ENCODE peak calls at places on chromosomes 1 and 21, in five cellular contexts. N, I, Q, X and S are unnamed samples.

GRCh38 chr1:46533179-46533864 is 18.1 kb downstream of the KNCN start:
- DNase-seq in X (no peak), I (peak; percentile 48), Q (no peak), N (no peak), S (no peak)

GRCh38 chr1:240030236-240030635 is 61.4 kb upstream of the FMN2 start:
- DNase-seq in Q (no peak), I (no peak), N (no peak), X (no peak), S (no peak)

GRCh38 chr1:3890389-3891328 is 9.4 kb downstream of the C1orf174 start:
- DNase-seq in Q (no peak), I (no peak), X (no peak), N (no peak), S (no peak)

GRCh38 chr1:119978018-119978505 is 81.7 kb upstream of the ADAM30 start:
- DNase-seq in N (no peak), X (no peak), I (no peak), Q (no peak), S (no peak)

GRCh38 chr1:29975036-29975694 is 738.8 kb downstream of the PTPRU start:
- DNase-seq in X (peak; percentile 44), I (peak; percentile 60), N (peak; percentile 12), Q (no peak), S (peak; percentile 5)

GRCh38 chr1:109740615-109741373 is at the start of gene GSTM3:
- DNase-seq in N (no peak), I (no peak), Q (no peak), X (no peak), S (no peak)

GRCh38 chr21:46553993-46554392 is 50.9 kb downstream of the S100B start:
- DNase-seq in X (no peak), Q (no peak), I (no peak), N (no peak), S (no peak)

GRCh38 chr1:39539252-39539790 is 37.3 kb downstream of the PABPC4 start:
- DNase-seq in Q (peak; percentile 27), X (peak; percentile 89), I (peak; percentile 72), N (peak; percentile 70), S (peak; percentile 71)

GRCh38 chr1:240031009-240031408 is 60.7 kb upstream of the FMN2 start:
- DNase-seq in N (peak; percentile 68), X (no peak), Q (no peak), I (no peak), S (peak; percentile 2)

GRCh38 chr1:43143441-43143888 is 28.6 kb downstream of the EBNA1BP2 start:
- DNase-seq in N (no peak), I (peak; percentile 66), X (peak; percentile 60), Q (no peak), S (no peak)

GRCh38 chr21:33657124-33657842 is 15.0 kb downstream of the ITSN1 start:
- DNase-seq in Q (no peak), X (no peak), I (no peak), N (no peak), S (no peak)

GRCh38 chr1:6275826-6276764 is 15.2 kb upstream of the GPR153 start:
- DNase-seq in Q (no peak), X (peak; percentile 65), N (no peak), I (no peak), S (no peak)

GRCh38 chr21:35602811-35603210 is 457.5 kb downstream of the SETD4 start:
- DNase-seq in I (no peak), N (no peak), X (no peak), Q (no peak), S (no peak)

GRCh38 chr1:151907363-151908139 is 1.8 kb downstream of the THEM4 start:
- DNase-seq in I (no peak), X (no peak), Q (no peak), N (no peak), S (no peak)

GRCh38 chr1:10252508-10252907 is 42.1 kb downstream of the KIF1B start:
- DNase-seq in N (no peak), Q (no peak), X (no peak), I (no peak), S (peak; percentile 20)

GRCh38 chr1:9080704-9081291 is 11.4 kb upstream of the SLC2A5 start:
- DNase-seq in X (no peak), I (no peak), N (no peak), Q (no peak), S (no peak)

GRCh38 chr1:18386591-18386990 is 94.1 kb upstream of the KLHDC7A start:
- DNase-seq in I (no peak), N (no peak), X (no peak), Q (no peak), S (no peak)

GRCh38 chr1:208682664-208683013 is 438.5 kb upstream of the PLXNA2 start:
- DNase-seq in X (no peak), I (no peak), N (no peak), Q (no peak), S (no peak)

GRCh38 chr1:26432793-26433192 is 672 bp downstream of the DHDDS start:
- DNase-seq in Q (no peak), X (no peak), I (no peak), N (no peak), S (no peak)

GRCh38 chr1:158155673-158156072 is 25.0 kb upstream of the CD1D start:
- DNase-seq in N (no peak), Q (no peak), I (no peak), X (no peak), S (no peak)

GRCh38 chr1:163315773-163316374 is 5.9 kb upstream of the NUF2 start:
- DNase-seq in X (no peak), I (no peak), N (peak; percentile 10), Q (no peak), S (peak; percentile 31)

GRCh38 chr21:25188639-25189038 is 418.6 kb downstream of the MRPL39 start:
- DNase-seq in I (no peak), N (no peak), Q (peak; percentile 88), X (no peak), S (no peak)

GRCh38 chr1:173164686-173165085 is 42.4 kb downstream of the TNFSF4 start:
- DNase-seq in I (no peak), X (no peak), N (no peak), Q (no peak), S (no peak)

GRCh38 chr1:19866758-19867157 is 15.4 kb upstream of the OTUD3 start:
- DNase-seq in I (no peak), N (no peak), X (no peak), Q (no peak), S (no peak)
- TF ChIP-seq ESRRA in I (no peak), N (no peak), X (no peak), Q (no peak), S (no peak)

GRCh38 chr1:57674803-57675202 is 250.9 kb upstream of the DAB1 start:
- DNase-seq in N (no peak), Q (no peak), X (no peak), I (no peak), S (no peak)

GRCh38 chr1:57672741-57673140 is 248.9 kb upstream of the DAB1 start:
- DNase-seq in I (no peak), X (no peak), N (no peak), Q (no peak), S (no peak)

GRCh38 chr1:57683037-57683928 is 259.4 kb upstream of the DAB1 start:
- DNase-seq in X (no peak), N (no peak), I (peak; percentile 37), Q (no peak), S (no peak)

DNA sequence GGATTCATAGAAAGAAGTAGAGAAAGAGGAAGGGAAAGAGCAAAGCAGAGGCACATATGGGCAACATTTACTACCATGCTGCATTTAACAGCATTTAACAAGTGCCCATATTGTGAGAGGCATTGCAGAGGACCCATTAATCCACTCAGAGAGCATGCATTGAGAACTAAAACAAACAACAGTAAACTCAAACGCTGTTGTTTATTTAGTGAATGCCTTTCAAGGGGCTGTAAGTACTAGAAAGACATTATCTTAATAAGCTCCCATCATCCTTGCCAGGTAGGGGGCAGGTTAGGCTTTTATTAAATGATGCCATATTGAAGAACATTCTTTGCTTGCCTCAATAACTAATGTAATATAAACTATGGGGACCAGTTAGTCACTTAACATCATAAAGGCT is 254.3 kb upstream of the DAB1 start:
- DNase-seq in I (no peak), Q (no peak), X (no peak), N (no peak), S (no peak)
- TF ChIP-seq ESRRA in I (no peak), Q (no peak), X (no peak), N (no peak), S (no peak)

DNA sequence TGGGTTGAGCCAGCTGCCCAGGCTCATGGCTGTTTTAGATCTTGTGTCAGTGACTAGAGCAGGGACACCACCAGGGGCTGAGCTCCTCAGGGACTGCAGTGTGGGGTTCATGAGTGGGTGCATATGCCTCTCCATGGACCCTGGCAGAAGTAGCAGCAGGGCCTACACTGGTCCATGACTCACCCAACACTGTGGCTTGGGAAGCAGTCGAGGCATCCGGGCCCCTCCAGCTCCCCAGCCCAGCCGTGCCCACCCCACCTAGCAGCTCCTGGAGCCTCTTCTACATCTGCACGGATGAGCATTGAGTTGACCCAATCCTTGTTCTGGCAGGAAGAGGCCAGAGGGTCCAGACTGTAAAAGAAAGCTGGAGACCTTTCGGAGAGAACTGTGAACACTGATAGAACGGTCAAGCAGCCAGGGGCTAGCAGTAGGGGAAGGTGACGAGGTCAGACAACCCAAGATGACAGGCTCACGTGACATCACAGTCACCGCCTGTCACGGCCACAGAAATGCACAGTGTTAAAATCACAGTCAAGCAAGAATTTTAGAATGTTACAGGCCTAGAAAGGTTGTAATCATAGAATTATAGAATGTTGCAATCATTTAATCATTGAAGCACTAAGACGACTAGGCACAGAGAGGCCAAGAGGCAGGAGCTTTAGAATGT is 117.6 kb downstream of the EPHB2 start:
- DNase-seq in I (no peak), X (no peak), Q (no peak), N (no peak), S (no peak)
- TF ChIP-seq ESRRA in I (no peak), X (no peak), Q (no peak), N (no peak), S (no peak)

DNA sequence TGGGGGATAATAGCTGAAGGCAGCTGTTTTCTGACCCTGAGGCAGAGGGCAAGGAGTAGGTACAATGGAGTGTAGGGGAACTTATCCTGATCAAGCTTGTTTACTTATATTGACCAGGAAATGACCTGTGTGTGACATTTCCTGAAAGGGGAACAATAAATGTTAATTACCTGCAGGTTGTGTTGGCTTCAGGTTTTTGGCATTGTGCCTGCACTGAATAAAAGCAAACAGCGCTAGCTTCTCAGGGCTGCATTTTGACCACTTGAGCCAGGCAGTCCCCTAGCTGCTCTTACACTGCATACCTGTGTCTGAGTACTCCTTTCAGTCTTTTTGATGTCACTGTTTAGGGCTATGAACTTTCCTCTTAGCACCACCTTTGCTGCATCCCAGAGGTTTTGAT is 40.6 kb downstream of the DRAM2 start:
- DNase-seq in X (no peak), Q (no peak), N (no peak), I (no peak), S (peak; percentile 37)
- TF ChIP-seq ESRRA in X (peak; percentile 38), Q (no peak), N (no peak), I (no peak), S (no peak)